ENCODE peak calls at places on chromosomes 4 and X, in five cellular contexts. One of them, this sample, is unnamed.

GRCh38 chrX:43940811-43941210 is 32.4 kb downstream of the NDP start:
- DNase-seq in H1: no peak
- DNase-seq in GM12891: no peak
- DNase-seq in GM12878: no peak
- DNase-seq in HepG2: no peak
- DNase-seq in this sample: no peak

GRCh38 chr4:78652282-78652876 is 100.8 kb downstream of the ANXA3 start:
- DNase-seq in H1: no peak
- DNase-seq in GM12891: no peak
- DNase-seq in GM12878: no peak
- DNase-seq in HepG2: no peak
- DNase-seq in this sample: no peak

GRCh38 chr4:8198206-8198905 is 734 bp upstream of the SH3TC1 start:
- DNase-seq in H1: no peak
- DNase-seq in GM12891: no peak
- DNase-seq in GM12878: peak
- DNase-seq in HepG2: no peak
- DNase-seq in this sample: no peak

GRCh38 chr4:67019670-67020069 is 525.6 kb downstream of the CENPC start:
- DNase-seq in H1: no peak
- DNase-seq in GM12891: no peak
- DNase-seq in GM12878: no peak
- DNase-seq in HepG2: no peak
- DNase-seq in this sample: no peak

GRCh38 chrX:124347242-124347641 is 879 bp downstream of the SH2D1A start:
- DNase-seq in H1: no peak
- DNase-seq in GM12891: no peak
- DNase-seq in GM12878: no peak
- DNase-seq in HepG2: no peak
- DNase-seq in this sample: no peak

GRCh38 chr4:177405508-177405907 is 36.7 kb downstream of the AGA start:
- DNase-seq in H1: no peak
- DNase-seq in GM12891: no peak
- DNase-seq in GM12878: no peak
- DNase-seq in HepG2: no peak
- DNase-seq in this sample: no peak

GRCh38 chr4:139532951-139533350 is 23.1 kb downstream of the SETD7 start:
- DNase-seq in H1: no peak
- DNase-seq in GM12891: no peak
- DNase-seq in GM12878: no peak
- DNase-seq in HepG2: no peak
- DNase-seq in this sample: no peak

GRCh38 chrX:123086768-123087167 is 97.3 kb upstream of the GRIA3 start:
- DNase-seq in H1: no peak
- DNase-seq in GM12891: no peak
- DNase-seq in GM12878: no peak
- DNase-seq in HepG2: no peak
- DNase-seq in this sample: no peak

GRCh38 chr4:34220601-34221000 is 2023.7 kb downstream of the ARAP2 start:
- DNase-seq in H1: no peak
- DNase-seq in GM12891: no peak
- DNase-seq in GM12878: no peak
- DNase-seq in HepG2: no peak
- DNase-seq in this sample: no peak

GRCh38 chr4:7399433-7400234 is 35.1 kb downstream of the PSAPL1 start:
- DNase-seq in H1: no peak
- DNase-seq in GM12891: no peak
- DNase-seq in GM12878: no peak
- DNase-seq in HepG2: no peak
- DNase-seq in this sample: no peak

GRCh38 chrX:40931921-40932320 is 153.3 kb upstream of the USP9X start:
- DNase-seq in H1: no peak
- DNase-seq in GM12891: no peak
- DNase-seq in GM12878: no peak
- DNase-seq in HepG2: no peak
- DNase-seq in this sample: no peak

GRCh38 chr4:10160280-10160856 is 43.8 kb upstream of the WDR1 start:
- DNase-seq in H1: no peak
- DNase-seq in GM12891: no peak
- DNase-seq in GM12878: no peak
- DNase-seq in HepG2: peak
- DNase-seq in this sample: no peak

GRCh38 chrX:318739-319578 is at the start of gene GTPBP6:
- DNase-seq in H1: peak
- DNase-seq in GM12891: peak
- DNase-seq in GM12878: peak
- DNase-seq in HepG2: peak
- DNase-seq in this sample: peak
- TF ChIP-seq POLR2A in H1: no peak
- TF ChIP-seq POLR2A in GM12891: peak
- TF ChIP-seq POLR2A in GM12878: peak
- TF ChIP-seq POLR2A in HepG2: peak
- TF ChIP-seq POLR2A in this sample: peak

GRCh38 chr4:118004088-118004487 is 30.2 kb upstream of the NDST3 start:
- DNase-seq in H1: no peak
- DNase-seq in GM12891: no peak
- DNase-seq in GM12878: no peak
- DNase-seq in HepG2: no peak
- DNase-seq in this sample: no peak
- TF ChIP-seq POLR2AphosphoS5 in H1: no peak
- TF ChIP-seq POLR2AphosphoS5 in GM12891: no peak
- TF ChIP-seq POLR2AphosphoS5 in GM12878: no peak
- TF ChIP-seq POLR2AphosphoS5 in HepG2: no peak
- TF ChIP-seq POLR2AphosphoS5 in this sample: no peak

DNA sequence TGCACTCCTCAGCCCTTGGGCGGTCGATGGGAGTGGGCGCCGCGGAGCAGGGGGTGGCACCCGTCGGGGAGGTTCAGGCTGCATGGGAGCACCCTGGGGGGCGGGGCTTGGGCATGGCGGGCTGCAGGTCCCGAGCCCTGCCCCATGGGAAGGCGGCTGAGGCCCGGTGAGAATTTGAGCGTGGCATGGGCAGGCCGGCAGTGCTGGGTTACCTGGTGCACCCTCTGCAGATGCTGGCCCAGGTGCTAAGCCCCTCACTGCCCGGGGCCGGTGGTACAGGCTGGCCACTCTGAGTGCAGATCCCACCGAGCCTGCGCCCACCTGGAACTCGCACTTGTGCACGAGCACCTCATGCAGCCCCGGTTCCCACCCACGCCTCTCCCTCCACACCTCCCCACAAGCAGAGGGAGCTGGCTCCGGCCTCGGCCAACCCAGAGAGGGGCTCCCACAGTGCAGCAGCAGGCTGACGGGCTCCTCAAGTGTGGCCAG is 556.3 kb downstream of the GALNTL6 start:
- DNase-seq in H1: no peak
- DNase-seq in GM12891: no peak
- DNase-seq in GM12878: no peak
- DNase-seq in HepG2: no peak
- DNase-seq in this sample: no peak
- TF ChIP-seq TAF1 in H1: no peak
- TF ChIP-seq TAF1 in GM12891: no peak
- TF ChIP-seq TAF1 in GM12878: no peak
- TF ChIP-seq TAF1 in HepG2: no peak
- TF ChIP-seq TAF1 in this sample: no peak

DNA sequence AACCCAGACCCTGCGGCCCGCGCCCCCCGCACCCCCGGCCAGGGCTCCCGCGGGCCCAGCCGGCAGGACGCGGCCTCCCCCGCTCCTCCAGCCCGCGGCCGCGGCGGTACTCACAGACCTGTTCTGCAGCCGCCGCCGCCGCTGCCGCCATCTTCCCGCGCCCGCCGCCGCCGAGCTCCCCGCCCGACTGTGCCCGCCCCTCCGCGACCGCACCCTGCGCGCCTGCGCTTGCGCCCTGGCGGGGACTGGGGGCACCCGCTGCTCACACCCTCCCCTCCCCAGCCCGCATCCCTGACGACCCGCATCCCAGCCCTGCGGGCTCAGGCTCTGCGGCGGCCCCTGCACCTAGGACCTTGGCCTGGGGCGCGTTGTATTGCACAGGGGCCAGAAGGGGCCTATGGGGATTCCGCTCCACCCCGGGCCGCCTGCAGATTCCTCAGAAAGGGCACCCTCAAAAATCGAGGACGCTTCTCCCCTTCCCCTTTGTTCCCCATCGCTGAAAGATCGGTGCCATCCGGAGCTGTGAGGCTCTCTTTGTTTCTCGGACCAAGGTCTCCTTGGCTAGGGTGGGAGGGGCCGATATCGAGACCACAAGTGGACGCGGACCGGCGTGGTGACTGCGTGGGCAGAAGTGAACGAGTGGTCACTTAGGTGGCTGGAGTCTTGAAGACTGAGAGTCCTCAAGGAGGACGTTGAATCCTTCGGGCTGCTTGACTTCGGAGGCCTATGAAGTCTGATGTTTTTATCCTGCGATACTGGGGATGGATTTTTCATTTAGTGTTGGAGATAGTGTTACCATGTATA is at the start of gene SGCB:
- DNase-seq in H1: no peak
- DNase-seq in GM12891: peak
- DNase-seq in GM12878: no peak
- DNase-seq in HepG2: no peak
- DNase-seq in this sample: peak
- TF ChIP-seq POLR2A in H1: peak
- TF ChIP-seq POLR2A in GM12891: no peak
- TF ChIP-seq POLR2A in GM12878: peak
- TF ChIP-seq POLR2A in HepG2: no peak
- TF ChIP-seq POLR2A in this sample: peak

GRCh38 chrX:36357855-36358254 is 438.3 kb downstream of the CFAP47 start:
- DNase-seq in H1: no peak
- DNase-seq in GM12891: no peak
- DNase-seq in GM12878: no peak
- DNase-seq in HepG2: no peak
- DNase-seq in this sample: no peak
- TF ChIP-seq POLR2AphosphoS5 in H1: no peak
- TF ChIP-seq POLR2AphosphoS5 in GM12891: no peak
- TF ChIP-seq POLR2AphosphoS5 in GM12878: no peak
- TF ChIP-seq POLR2AphosphoS5 in HepG2: no peak
- TF ChIP-seq POLR2AphosphoS5 in this sample: no peak

DNA sequence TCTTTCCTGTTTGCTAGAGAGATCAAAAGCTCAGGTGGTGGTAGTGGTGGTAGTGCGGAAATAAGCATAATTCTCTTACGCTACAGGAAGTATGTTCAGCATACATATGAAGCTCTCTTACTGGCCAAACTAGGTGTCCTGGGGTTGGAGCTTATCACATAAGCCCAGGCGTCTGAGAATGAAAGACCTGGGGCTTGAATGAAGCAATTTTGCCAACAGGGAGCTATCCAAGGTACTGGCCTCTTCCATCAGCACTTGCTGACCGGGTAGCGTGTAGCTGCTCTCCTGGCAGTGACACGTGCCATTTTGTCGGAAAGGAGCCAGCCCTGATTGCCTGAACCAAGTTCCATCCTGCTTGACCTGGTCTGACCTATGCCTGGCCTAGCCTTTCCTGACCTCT is 65.9 kb upstream of the HPF1 start:
- DNase-seq in H1: peak
- DNase-seq in GM12891: no peak
- DNase-seq in GM12878: no peak
- DNase-seq in HepG2: peak
- DNase-seq in this sample: no peak
- TF ChIP-seq TAF1 in H1: no peak
- TF ChIP-seq TAF1 in GM12891: no peak
- TF ChIP-seq TAF1 in GM12878: no peak
- TF ChIP-seq TAF1 in HepG2: no peak
- TF ChIP-seq TAF1 in this sample: no peak

DNA sequence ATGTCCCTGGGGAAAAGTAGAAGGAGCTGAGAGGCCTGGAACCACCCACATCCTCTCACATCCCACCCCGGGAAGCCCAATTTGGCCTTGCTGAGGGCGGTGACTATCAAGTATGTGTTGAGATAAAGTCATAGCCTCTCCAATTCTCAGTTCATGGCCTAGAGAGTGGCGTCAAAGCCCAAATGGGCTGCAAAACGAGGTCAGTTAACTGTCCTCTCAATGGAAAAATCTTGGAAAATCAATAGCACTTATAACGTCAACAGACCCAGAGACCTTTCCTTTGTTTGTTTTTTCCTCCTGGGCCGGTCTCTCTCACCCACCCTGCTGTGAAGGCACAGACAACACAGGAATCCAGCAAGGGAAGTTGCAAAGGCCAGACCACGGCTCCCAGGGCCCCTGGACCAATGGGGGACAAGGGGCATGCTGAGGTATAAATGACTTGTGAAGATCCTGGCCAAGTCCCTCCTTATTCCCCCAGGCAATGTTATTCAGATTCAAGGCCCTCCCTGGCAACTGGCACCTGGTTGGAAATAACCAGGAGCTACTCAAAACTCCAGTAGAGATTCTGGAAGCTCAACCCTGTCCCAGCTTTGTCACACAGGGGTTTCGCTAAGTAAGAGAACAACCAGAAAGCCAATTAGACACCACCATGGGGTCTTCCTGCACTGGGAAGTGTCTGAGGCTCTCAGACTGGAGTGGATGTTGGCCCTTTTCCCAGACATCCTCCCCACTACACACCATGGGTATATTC is 38.6 kb downstream of the TSC22D3 start:
- DNase-seq in H1: no peak
- DNase-seq in GM12891: no peak
- DNase-seq in GM12878: no peak
- DNase-seq in HepG2: peak
- DNase-seq in this sample: no peak
- TF ChIP-seq POLR2A in H1: no peak
- TF ChIP-seq POLR2A in GM12891: no peak
- TF ChIP-seq POLR2A in GM12878: no peak
- TF ChIP-seq POLR2A in HepG2: no peak
- TF ChIP-seq POLR2A in this sample: no peak

DNA sequence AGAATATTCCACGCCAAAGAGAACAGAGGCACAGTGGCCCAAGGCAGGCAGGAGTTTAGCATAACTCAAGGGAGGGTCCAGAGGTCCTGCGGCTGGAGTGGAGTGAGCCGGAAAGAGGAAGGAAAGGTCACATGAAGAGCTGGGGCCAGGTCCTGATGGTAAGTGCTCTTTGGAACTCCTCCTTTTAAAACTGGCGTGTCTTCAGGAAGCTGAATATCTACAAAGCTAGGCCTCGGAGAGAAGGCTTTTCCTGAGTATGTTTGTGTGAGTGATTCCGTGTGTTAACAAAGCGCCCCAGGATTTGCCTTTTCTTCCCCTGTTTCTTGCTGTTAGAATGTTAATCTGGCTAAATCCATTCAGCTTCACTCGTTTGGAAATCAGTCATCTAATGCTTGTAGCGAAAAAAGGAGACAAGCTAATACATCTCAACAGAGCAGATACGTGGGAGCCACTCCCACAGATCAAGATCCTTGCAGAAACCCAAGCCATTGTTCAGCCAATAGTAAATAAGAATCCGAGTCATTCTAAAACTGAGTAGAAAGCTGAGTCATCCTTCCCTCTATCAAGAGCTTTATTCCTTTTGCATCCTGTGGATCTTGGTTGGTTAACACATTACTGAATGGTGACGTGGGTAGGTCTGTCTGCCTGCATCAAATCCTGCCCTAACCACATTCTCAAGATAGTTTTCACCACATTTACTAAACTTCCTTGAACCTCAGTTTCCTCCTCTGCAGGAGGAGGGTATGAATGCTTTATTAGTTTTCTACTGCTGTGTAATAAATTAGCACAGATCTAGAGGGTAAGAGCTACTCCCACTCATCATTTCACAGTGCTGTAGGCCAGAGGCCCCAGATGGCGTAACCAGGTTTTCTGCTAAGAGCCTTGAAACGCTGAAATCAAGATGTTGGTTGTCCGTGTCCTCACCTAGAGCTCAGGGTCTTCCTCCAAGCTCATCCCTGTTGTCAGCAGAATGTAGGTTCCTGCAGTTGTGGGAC is 43.2 kb upstream of the RBM47 start:
- DNase-seq in H1: peak
- DNase-seq in GM12891: peak
- DNase-seq in GM12878: peak
- DNase-seq in HepG2: peak
- DNase-seq in this sample: peak
- TF ChIP-seq POLR2AphosphoS5 in H1: no peak
- TF ChIP-seq POLR2AphosphoS5 in GM12891: peak
- TF ChIP-seq POLR2AphosphoS5 in GM12878: peak
- TF ChIP-seq POLR2AphosphoS5 in HepG2: no peak
- TF ChIP-seq POLR2AphosphoS5 in this sample: no peak